ENCODE peak calls at places on chromosomes 12 and 14, in seven cellular contexts. One of them, this sample, is unnamed.

GRCh38 chr12:119412811-119413794 is 78.6 kb downstream of the CCDC60 start:
- DNase-seq in transverse colon: peak
- DNase-seq in esophagus muscularis mucosa: peak
- DNase-seq in upper lobe of left lung: peak
- DNase-seq in H1: peak
- DNase-seq in HepG2: peak
- DNase-seq in SK-N-SH: peak
- DNase-seq in this sample: peak

GRCh38 chr12:72264548-72265175 is 7.5 kb upstream of the TRHDE start:
- DNase-seq in transverse colon: no peak
- DNase-seq in esophagus muscularis mucosa: no peak
- DNase-seq in upper lobe of left lung: no peak
- DNase-seq in H1: no peak
- DNase-seq in HepG2: peak
- DNase-seq in SK-N-SH: peak
- DNase-seq in this sample: no peak

GRCh38 chr14:104820669-104821228 is 19.8 kb downstream of the ZBTB42 start:
- DNase-seq in transverse colon: peak
- DNase-seq in esophagus muscularis mucosa: no peak
- DNase-seq in upper lobe of left lung: peak
- DNase-seq in H1: peak
- DNase-seq in HepG2: peak
- DNase-seq in SK-N-SH: peak
- DNase-seq in this sample: peak

GRCh38 chr12:100573168-100573498 is 351 bp upstream of the GAS2L3 start:
- DNase-seq in transverse colon: no peak
- DNase-seq in esophagus muscularis mucosa: no peak
- DNase-seq in upper lobe of left lung: no peak
- DNase-seq in H1: no peak
- DNase-seq in HepG2: no peak
- DNase-seq in SK-N-SH: no peak
- DNase-seq in this sample: no peak

GRCh38 chr12:111442301-111443045 is 36.8 kb downstream of the SH2B3 start:
- DNase-seq in transverse colon: peak
- DNase-seq in esophagus muscularis mucosa: no peak
- DNase-seq in upper lobe of left lung: peak
- DNase-seq in H1: no peak
- DNase-seq in HepG2: no peak
- DNase-seq in SK-N-SH: no peak
- DNase-seq in this sample: no peak

GRCh38 chr12:52615208-52615868 is 3.0 kb downstream of the KRT73 start:
- DNase-seq in transverse colon: no peak
- DNase-seq in esophagus muscularis mucosa: peak
- DNase-seq in upper lobe of left lung: no peak
- DNase-seq in H1: no peak
- DNase-seq in HepG2: no peak
- DNase-seq in SK-N-SH: no peak
- DNase-seq in this sample: no peak

GRCh38 chr14:59356783-59357182 is 108.4 kb downstream of the GPR135 start:
- DNase-seq in transverse colon: no peak
- DNase-seq in esophagus muscularis mucosa: no peak
- DNase-seq in upper lobe of left lung: no peak
- DNase-seq in H1: no peak
- DNase-seq in HepG2: no peak
- DNase-seq in SK-N-SH: no peak
- DNase-seq in this sample: no peak

GRCh38 chr12:123106640-123107359 is 44.1 kb downstream of the PITPNM2 start:
- DNase-seq in transverse colon: peak
- DNase-seq in esophagus muscularis mucosa: no peak
- DNase-seq in upper lobe of left lung: peak
- DNase-seq in H1: no peak
- DNase-seq in HepG2: no peak
- DNase-seq in SK-N-SH: no peak
- DNase-seq in this sample: no peak

GRCh38 chr14:58245562-58245961 is 919 bp downstream of the PSMA3 start:
- DNase-seq in transverse colon: no peak
- DNase-seq in esophagus muscularis mucosa: no peak
- DNase-seq in upper lobe of left lung: no peak
- DNase-seq in H1: no peak
- DNase-seq in HepG2: no peak
- DNase-seq in SK-N-SH: no peak
- DNase-seq in this sample: no peak

GRCh38 chr12:51821423-51822260 is 26.9 kb downstream of the FIGNL2 start:
- DNase-seq in transverse colon: no peak
- DNase-seq in esophagus muscularis mucosa: no peak
- DNase-seq in upper lobe of left lung: no peak
- DNase-seq in H1: no peak
- DNase-seq in HepG2: no peak
- DNase-seq in SK-N-SH: no peak
- DNase-seq in this sample: no peak

GRCh38 chr12:107134558-107134957 is 41.2 kb upstream of the CRY1 start:
- DNase-seq in transverse colon: no peak
- DNase-seq in esophagus muscularis mucosa: no peak
- DNase-seq in upper lobe of left lung: no peak
- DNase-seq in H1: peak
- DNase-seq in HepG2: peak
- DNase-seq in SK-N-SH: no peak
- DNase-seq in this sample: no peak

GRCh38 chr12:119208626-119209061 is 29.9 kb downstream of the HSPB8 start:
- DNase-seq in transverse colon: peak
- DNase-seq in esophagus muscularis mucosa: peak
- DNase-seq in upper lobe of left lung: peak
- DNase-seq in H1: no peak
- DNase-seq in HepG2: peak
- DNase-seq in SK-N-SH: no peak
- DNase-seq in this sample: peak

GRCh38 chr12:92029902-92030586 is 115.6 kb downstream of the BTG1 start:
- DNase-seq in transverse colon: no peak
- DNase-seq in esophagus muscularis mucosa: no peak
- DNase-seq in upper lobe of left lung: no peak
- DNase-seq in H1: no peak
- DNase-seq in HepG2: no peak
- DNase-seq in SK-N-SH: no peak
- DNase-seq in this sample: no peak

GRCh38 chr14:21724115-21724973 is 50.7 kb upstream of the OR4E1 start:
- DNase-seq in transverse colon: no peak
- DNase-seq in esophagus muscularis mucosa: no peak
- DNase-seq in upper lobe of left lung: no peak
- DNase-seq in H1: no peak
- DNase-seq in HepG2: no peak
- DNase-seq in SK-N-SH: no peak
- DNase-seq in this sample: no peak

GRCh38 chr14:77043177-77043983 is 14.9 kb upstream of the IRF2BPL start:
- DNase-seq in transverse colon: no peak
- DNase-seq in esophagus muscularis mucosa: no peak
- DNase-seq in upper lobe of left lung: no peak
- DNase-seq in H1: no peak
- DNase-seq in HepG2: peak
- DNase-seq in SK-N-SH: no peak
- DNase-seq in this sample: no peak

GRCh38 chr14:58832010-58832409 is 194.2 kb downstream of the DACT1 start:
- DNase-seq in transverse colon: peak
- DNase-seq in esophagus muscularis mucosa: no peak
- DNase-seq in upper lobe of left lung: no peak
- DNase-seq in H1: no peak
- DNase-seq in HepG2: no peak
- DNase-seq in SK-N-SH: peak
- DNase-seq in this sample: no peak

GRCh38 chr14:37021406-37021805 is 151.0 kb downstream of the SLC25A21 start:
- DNase-seq in transverse colon: no peak
- DNase-seq in esophagus muscularis mucosa: no peak
- DNase-seq in upper lobe of left lung: no peak
- DNase-seq in H1: no peak
- DNase-seq in HepG2: no peak
- DNase-seq in SK-N-SH: no peak
- DNase-seq in this sample: no peak

GRCh38 chr14:105333613-105334364 is 19.2 kb downstream of the PACS2 start:
- DNase-seq in transverse colon: no peak
- DNase-seq in esophagus muscularis mucosa: no peak
- DNase-seq in upper lobe of left lung: no peak
- DNase-seq in H1: no peak
- DNase-seq in HepG2: no peak
- DNase-seq in SK-N-SH: peak
- DNase-seq in this sample: no peak

GRCh38 chr14:74922752-74923401 is at the start of gene RPS6KL1:
- DNase-seq in transverse colon: peak
- DNase-seq in esophagus muscularis mucosa: no peak
- DNase-seq in upper lobe of left lung: peak
- DNase-seq in H1: peak
- DNase-seq in HepG2: peak
- DNase-seq in SK-N-SH: peak
- DNase-seq in this sample: peak

GRCh38 chr14:64502476-64503183 is 1.0 kb downstream of the ZBTB25 start:
- DNase-seq in transverse colon: peak
- DNase-seq in esophagus muscularis mucosa: no peak
- DNase-seq in upper lobe of left lung: peak
- DNase-seq in H1: no peak
- DNase-seq in HepG2: no peak
- DNase-seq in SK-N-SH: no peak
- DNase-seq in this sample: peak
- TF ChIP-seq EP300 in transverse colon: no peak
- TF ChIP-seq EP300 in esophagus muscularis mucosa: no peak
- TF ChIP-seq EP300 in upper lobe of left lung: no peak
- TF ChIP-seq EP300 in H1: no peak
- TF ChIP-seq EP300 in HepG2: no peak
- TF ChIP-seq EP300 in SK-N-SH: no peak
- TF ChIP-seq EP300 in this sample: no peak

GRCh38 chr12:20154060-20154459 is 214.3 kb upstream of the PDE3A start:
- DNase-seq in transverse colon: no peak
- DNase-seq in esophagus muscularis mucosa: no peak
- DNase-seq in upper lobe of left lung: no peak
- DNase-seq in H1: no peak
- DNase-seq in HepG2: no peak
- DNase-seq in SK-N-SH: no peak
- DNase-seq in this sample: no peak
- H3K4me3 ChIP-seq in transverse colon: no peak
- H3K4me3 ChIP-seq in esophagus muscularis mucosa: no peak
- H3K4me3 ChIP-seq in upper lobe of left lung: no peak
- H3K4me3 ChIP-seq in H1: no peak
- H3K4me3 ChIP-seq in HepG2: no peak
- H3K4me3 ChIP-seq in SK-N-SH: no peak
- H3K4me3 ChIP-seq in this sample: no peak

GRCh38 chr14:23127861-23128260 is 8.8 kb upstream of the CEBPE start:
- DNase-seq in transverse colon: no peak
- DNase-seq in esophagus muscularis mucosa: no peak
- DNase-seq in upper lobe of left lung: no peak
- DNase-seq in H1: no peak
- DNase-seq in HepG2: no peak
- DNase-seq in SK-N-SH: no peak
- DNase-seq in this sample: no peak

GRCh38 chr14:23131482-23131881 is 12.4 kb upstream of the CEBPE start:
- DNase-seq in transverse colon: no peak
- DNase-seq in esophagus muscularis mucosa: no peak
- DNase-seq in upper lobe of left lung: no peak
- DNase-seq in H1: no peak
- DNase-seq in HepG2: no peak
- DNase-seq in SK-N-SH: no peak
- DNase-seq in this sample: no peak

GRCh38 chr14:23129759-23130316 is 10.8 kb upstream of the CEBPE start:
- DNase-seq in transverse colon: no peak
- DNase-seq in esophagus muscularis mucosa: no peak
- DNase-seq in upper lobe of left lung: no peak
- DNase-seq in H1: no peak
- DNase-seq in HepG2: no peak
- DNase-seq in SK-N-SH: no peak
- DNase-seq in this sample: no peak

GRCh38 chr14:23130875-23131274 is 11.8 kb upstream of the CEBPE start:
- DNase-seq in transverse colon: no peak
- DNase-seq in esophagus muscularis mucosa: no peak
- DNase-seq in upper lobe of left lung: peak
- DNase-seq in H1: no peak
- DNase-seq in HepG2: no peak
- DNase-seq in SK-N-SH: no peak
- DNase-seq in this sample: no peak

GRCh38 chr14:23128969-23129758 is 10.1 kb upstream of the CEBPE start:
- DNase-seq in transverse colon: no peak
- DNase-seq in esophagus muscularis mucosa: no peak
- DNase-seq in upper lobe of left lung: no peak
- DNase-seq in H1: no peak
- DNase-seq in HepG2: no peak
- DNase-seq in SK-N-SH: no peak
- DNase-seq in this sample: no peak
- TF ChIP-seq POLR2AphosphoS5 in transverse colon: no peak
- TF ChIP-seq POLR2AphosphoS5 in esophagus muscularis mucosa: no peak
- TF ChIP-seq POLR2AphosphoS5 in upper lobe of left lung: no peak
- TF ChIP-seq POLR2AphosphoS5 in H1: no peak
- TF ChIP-seq POLR2AphosphoS5 in HepG2: no peak
- TF ChIP-seq POLR2AphosphoS5 in SK-N-SH: no peak
- TF ChIP-seq POLR2AphosphoS5 in this sample: no peak

GRCh38 chr12:131380220-131380957 is 330.5 kb upstream of the SFSWAP start:
- DNase-seq in transverse colon: no peak
- DNase-seq in esophagus muscularis mucosa: no peak
- DNase-seq in upper lobe of left lung: no peak
- DNase-seq in H1: no peak
- DNase-seq in HepG2: no peak
- DNase-seq in SK-N-SH: no peak
- DNase-seq in this sample: no peak

GRCh38 chr12:131383291-131383690 is 327.6 kb upstream of the SFSWAP start:
- DNase-seq in transverse colon: no peak
- DNase-seq in esophagus muscularis mucosa: no peak
- DNase-seq in upper lobe of left lung: no peak
- DNase-seq in H1: no peak
- DNase-seq in HepG2: no peak
- DNase-seq in SK-N-SH: no peak
- DNase-seq in this sample: no peak

GRCh38 chr12:131383741-131384543 is 326.9 kb upstream of the SFSWAP start:
- DNase-seq in transverse colon: no peak
- DNase-seq in esophagus muscularis mucosa: no peak
- DNase-seq in upper lobe of left lung: peak
- DNase-seq in H1: no peak
- DNase-seq in HepG2: no peak
- DNase-seq in SK-N-SH: peak
- DNase-seq in this sample: no peak

GRCh38 chr12:131380961-131381705 is 329.8 kb upstream of the SFSWAP start:
- DNase-seq in transverse colon: no peak
- DNase-seq in esophagus muscularis mucosa: no peak
- DNase-seq in upper lobe of left lung: no peak
- DNase-seq in H1: no peak
- DNase-seq in HepG2: no peak
- DNase-seq in SK-N-SH: peak
- DNase-seq in this sample: no peak

DNA sequence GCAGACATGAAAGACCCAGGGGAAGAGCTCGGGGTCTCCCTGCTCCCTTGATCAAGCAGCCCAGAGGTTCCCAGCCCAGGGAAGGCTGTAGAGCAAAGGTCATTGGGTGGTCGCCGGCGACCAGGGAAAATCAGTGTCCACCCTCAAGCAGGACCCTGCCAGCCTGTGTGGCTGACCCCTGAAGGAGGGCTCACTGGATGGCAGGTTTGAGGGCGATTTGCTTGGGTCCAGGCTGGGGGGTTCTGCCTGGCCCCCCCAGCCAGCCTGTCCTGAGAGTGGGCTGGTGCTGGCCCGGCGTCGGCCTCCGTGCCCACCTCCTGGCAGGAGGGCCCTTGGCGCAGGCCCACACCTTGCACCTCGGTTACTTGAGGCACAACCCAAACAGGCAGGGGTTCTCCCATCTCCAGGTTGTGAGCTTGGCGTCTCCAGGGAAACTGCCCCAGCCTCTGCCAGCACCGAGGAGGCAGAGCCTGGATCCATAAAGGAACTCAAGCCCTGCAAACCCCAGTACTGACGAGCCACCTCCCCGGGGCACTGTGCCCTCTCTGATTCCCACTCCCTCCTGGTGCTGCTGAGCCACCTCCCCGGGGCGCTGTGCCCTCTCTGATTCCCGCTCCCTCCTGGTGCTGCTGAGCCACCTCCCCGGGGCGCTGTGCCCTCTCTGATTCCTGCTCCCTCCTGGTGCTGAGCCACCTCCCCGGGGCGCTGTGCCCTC is 329.0 kb upstream of the SFSWAP start:
- DNase-seq in transverse colon: no peak
- DNase-seq in esophagus muscularis mucosa: no peak
- DNase-seq in upper lobe of left lung: no peak
- DNase-seq in H1: no peak
- DNase-seq in HepG2: no peak
- DNase-seq in SK-N-SH: no peak
- DNase-seq in this sample: no peak
- TF ChIP-seq EP300 in transverse colon: no peak
- TF ChIP-seq EP300 in esophagus muscularis mucosa: no peak
- TF ChIP-seq EP300 in upper lobe of left lung: no peak
- TF ChIP-seq EP300 in H1: no peak
- TF ChIP-seq EP300 in HepG2: no peak
- TF ChIP-seq EP300 in SK-N-SH: no peak
- TF ChIP-seq EP300 in this sample: no peak

This sample was measured in stomach.